ENCODE peak calls at places on chromosomes 11 and 22, in six cellular contexts. A is cardiac muscle cell; D is CD8-positive, alpha-beta T cell; M is MG63; R is fibroblast of lung; F is body of pancreas. S is an unnamed sample. For H3K27me3, the result is how much of the 10 kb centered on the place peaks cover.

GRCh38 chr11:19816817-19817216 is 104.2 kb downstream of the NAV2 start:
- DNase-seq in M (no peak), D (no peak), A (no peak), R (no peak), F (no peak), S (no peak)

GRCh38 chr11:112279901-112280267 is 19.2 kb upstream of the PLET1 start:
- DNase-seq in M (peak), A (peak), D (peak), R (peak), F (peak), S (peak)

GRCh38 chr22:47847281-47847890 is 1084.9 kb downstream of the TBC1D22A start:
- DNase-seq in A (no peak), R (no peak), D (no peak), F (no peak), M (no peak), S (no peak)

GRCh38 chr11:126434950-126435335 is 79.5 kb downstream of the ST3GAL4 start:
- DNase-seq in R (no peak), F (no peak), D (no peak), A (no peak), M (no peak), S (no peak)

GRCh38 chr11:85947431-85948272 is 92.5 kb downstream of the CCDC83 start:
- DNase-seq in A (peak), F (peak), D (no peak), R (peak), M (peak), S (peak)

GRCh38 chr11:94139421-94139820 is 10.8 kb downstream of the PANX1 start:
- DNase-seq in A (no peak), F (peak), R (no peak), D (no peak), M (peak), S (no peak)

GRCh38 chr11:61639816-61640443 is 40.3 kb upstream of the DAGLA start:
- DNase-seq in D (no peak), M (no peak), F (no peak), R (peak), A (peak), S (no peak)

GRCh38 chr22:18044548-18045271 is 20.3 kb upstream of the MICAL3 start:
- DNase-seq in F (peak), R (peak), M (no peak), A (peak), D (no peak), S (no peak)

GRCh38 chr11:7657306-7658025 is 15.8 kb downstream of the CYB5R2 start:
- DNase-seq in D (no peak), F (peak), A (peak), R (peak), M (peak), S (peak)

GRCh38 chr22:28716686-28717085 is 24.9 kb downstream of the CHEK2 start:
- DNase-seq in M (no peak), R (peak), D (no peak), F (no peak), A (no peak), S (peak)

GRCh38 chr11:118338637-118339061 is 3.9 kb downstream of the CD3D start:
- DNase-seq in F (peak), D (peak), R (no peak), A (peak), M (no peak), S (no peak)

GRCh38 chr11:1301220-1302000 is 8.0 kb downstream of the TOLLIP start:
- DNase-seq in D (no peak), A (no peak), R (no peak), M (no peak), F (peak), S (no peak)

GRCh38 chr11:44446996-44447771 is 118.3 kb upstream of the CD82 start:
- DNase-seq in A (no peak), D (no peak), R (no peak), M (no peak), F (no peak), S (no peak)

GRCh38 chr11:90341986-90342385 is 119.1 kb upstream of the CHORDC1 start:
- DNase-seq in M (no peak), R (no peak), A (no peak), D (no peak), F (no peak), S (no peak)

GRCh38 chr11:72759468-72759867 is 7.3 kb upstream of the ARAP1 start:
- DNase-seq in F (no peak), R (no peak), A (no peak), M (no peak), D (no peak), S (no peak)

GRCh38 chr11:13114566-13115465 is 105.7 kb downstream of the RASSF10 start:
- DNase-seq in M (no peak), R (no peak), A (no peak), D (no peak), F (peak), S (no peak)

DNA sequence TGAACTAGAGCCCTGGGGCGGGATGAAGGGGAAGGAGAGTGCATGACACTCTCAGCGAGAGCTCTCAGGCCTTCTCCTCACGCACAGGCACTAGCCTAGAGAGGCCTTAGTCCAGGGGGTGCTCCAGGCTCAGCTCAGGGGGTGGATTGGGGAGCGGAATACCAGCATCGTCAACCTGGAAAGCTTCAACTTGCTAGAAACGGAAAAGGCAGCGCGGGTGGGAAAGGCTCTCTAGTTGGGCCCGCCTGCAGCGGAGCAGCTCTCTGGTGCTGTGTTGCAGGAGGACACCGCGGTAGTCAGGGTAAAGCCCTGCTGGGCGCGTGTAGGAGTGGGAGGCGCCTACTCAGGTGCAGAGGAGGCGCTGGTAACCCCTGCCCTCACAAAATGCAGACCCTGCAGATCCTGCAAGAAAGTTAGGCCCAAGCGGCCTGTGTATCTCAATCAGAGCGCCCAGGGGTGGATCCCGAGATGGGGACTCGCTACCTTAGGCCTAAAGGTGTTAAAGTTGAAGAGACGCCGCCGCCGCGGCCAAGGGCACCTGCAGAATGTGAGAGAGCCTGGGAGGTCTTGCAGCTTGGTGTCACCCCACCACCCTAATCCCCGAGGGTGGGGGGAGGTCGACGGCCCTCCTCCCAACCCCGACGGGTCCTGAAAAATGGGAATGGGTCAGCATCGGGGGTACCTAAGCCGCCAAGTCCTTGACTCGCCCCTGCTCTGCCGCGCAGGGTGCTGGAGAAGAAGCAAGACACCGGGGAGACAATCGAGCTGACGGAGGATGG is 2.8 kb downstream of the SLC17A6 start:
- DNase-seq in M (no peak), D (no peak), A (no peak), R (no peak), F (no peak), S (no peak)
- H3K27me3 ChIP-seq in M (under half), D (under half), A (half or more), R (under half), F (under half), S (half or more)

GRCh38 chr11:124864176-124864891 is 898 bp upstream of the ROBO3 start:
- DNase-seq in A (no peak), M (no peak), R (no peak), D (no peak), F (no peak), S (no peak)
- H3K27me3 ChIP-seq in A (half or more), M (half or more), R (half or more), D (half or more), F (under half), S (half or more)

GRCh38 chr11:64696045-64696444 is 27.0 kb downstream of the NRXN2 start:
- DNase-seq in A (no peak), F (no peak), M (no peak), D (no peak), R (no peak), S (no peak)
- H3K27me3 ChIP-seq in A (half or more), F (under half), M (under half), D (under half), R (under half), S (half or more)

GRCh38 chr22:49179886-49180682 is 647.6 kb downstream of the BRD1 start:
- DNase-seq in M (peak), A (no peak), D (no peak), R (no peak), F (no peak), S (no peak)

GRCh38 chr22:49177666-49178065 is 650.0 kb downstream of the BRD1 start:
- DNase-seq in M (no peak), D (no peak), R (no peak), F (no peak), A (no peak), S (no peak)

GRCh38 chr22:49179175-49179574 is 648.5 kb downstream of the BRD1 start:
- DNase-seq in D (no peak), M (no peak), A (no peak), F (no peak), R (no peak), S (no peak)

GRCh38 chr22:49178246-49179005 is 649.2 kb downstream of the BRD1 start:
- DNase-seq in A (no peak), D (no peak), M (no peak), F (no peak), R (no peak), S (no peak)

DNA sequence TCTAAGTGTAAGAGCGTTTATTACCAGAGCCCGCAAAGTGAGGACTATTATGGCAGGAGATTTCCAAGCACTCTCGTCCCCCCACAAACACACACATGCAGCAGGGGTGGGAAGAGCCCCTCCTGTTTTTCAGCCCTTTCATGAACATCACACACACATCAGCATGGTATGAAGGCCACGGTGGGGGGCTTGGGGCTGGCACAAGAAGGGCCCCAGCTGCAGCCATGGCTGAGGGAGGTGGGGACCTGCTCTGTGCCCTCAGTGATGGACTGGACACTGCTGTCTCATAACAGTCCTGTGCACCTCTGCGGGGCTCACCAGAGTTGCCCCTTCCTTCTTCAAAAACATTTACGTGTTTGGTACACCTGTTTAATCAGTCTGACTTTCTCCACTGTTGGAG is 650.7 kb downstream of the BRD1 start:
- DNase-seq in F (no peak), D (no peak), M (no peak), R (no peak), A (no peak), S (no peak)
- H3K27me3 ChIP-seq in F (under half), D (under half), M (under half), R (under half), A (under half), S (under half)

DNA sequence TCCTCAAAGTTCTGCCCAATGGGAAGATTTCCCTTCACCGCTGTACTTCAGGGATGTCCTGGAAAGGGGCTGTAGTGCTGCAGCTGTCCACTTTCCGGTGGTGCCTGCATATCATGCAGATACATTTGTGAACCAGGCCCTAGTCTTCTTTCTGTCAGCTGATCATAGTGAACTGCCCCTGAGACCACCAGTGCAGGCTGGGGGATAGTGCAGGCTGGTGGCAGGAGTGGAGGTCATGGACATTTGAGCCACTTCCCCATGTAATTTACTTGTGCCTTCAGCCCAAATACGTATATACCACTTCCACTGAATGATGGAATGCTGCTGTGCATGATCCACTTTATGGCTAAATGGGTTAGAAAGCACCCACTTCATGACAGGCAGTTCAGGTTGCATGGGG is 120.0 kb downstream of the ZNF280B start:
- DNase-seq in D (no peak), R (no peak), M (no peak), A (no peak), F (no peak), S (no peak)
- H3K27me3 ChIP-seq in D (under half), R (under half), M (under half), A (under half), F (under half), S (half or more)

GRCh38 chr11:110755961-110756360 is 43.7 kb upstream of the ARHGAP20 start:
- DNase-seq in M (no peak), D (no peak), R (peak), F (no peak), A (no peak), S (no peak)

GRCh38 chr11:110747531-110747930 is 35.3 kb upstream of the ARHGAP20 start:
- DNase-seq in F (no peak), A (no peak), M (no peak), D (no peak), R (no peak), S (no peak)

GRCh38 chr11:110750100-110750499 is 37.9 kb upstream of the ARHGAP20 start:
- DNase-seq in D (no peak), A (no peak), R (no peak), M (no peak), F (no peak), S (no peak)

GRCh38 chr11:110758012-110758411 is 45.8 kb upstream of the ARHGAP20 start:
- DNase-seq in D (no peak), A (no peak), R (peak), F (no peak), M (no peak), S (peak)

DNA sequence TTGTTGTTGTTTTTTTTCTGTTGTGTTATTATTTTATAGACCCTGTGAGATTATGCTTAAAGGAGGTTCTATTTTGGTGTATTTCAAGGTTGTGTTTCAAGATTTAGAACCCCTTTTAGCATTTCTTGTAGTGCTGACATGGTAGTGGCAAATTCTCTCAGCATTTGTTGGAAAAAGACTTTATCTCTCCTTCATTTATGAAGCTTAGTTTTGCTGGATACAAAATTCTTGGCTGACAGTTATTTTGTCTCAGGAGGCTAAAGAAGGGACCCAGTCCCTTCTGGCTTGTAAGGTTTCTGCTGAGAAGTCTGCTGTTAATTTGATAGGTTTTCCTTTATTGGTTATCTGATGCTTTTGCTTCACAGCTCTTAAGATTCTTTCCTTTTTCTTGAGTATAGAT is 40.7 kb upstream of the ARHGAP20 start:
- DNase-seq in M (no peak), R (no peak), A (no peak), F (no peak), D (no peak), S (no peak)
- H3K27me3 ChIP-seq in M (under half), R (under half), A (under half), F (under half), D (under half), S (under half)

GRCh38 chr11:33867566-33867965 is 24.3 kb downstream of the LMO2 start:
- DNase-seq in R (no peak), M (no peak), A (no peak), F (no peak), D (no peak), S (no peak)
- H3K27me3 ChIP-seq in R (under half), M (half or more), A (half or more), F (under half), D (under half), S (half or more)

GRCh38 chr11:134332189-134332631 is 422 bp downstream of the GLB1L2 start:
- DNase-seq in F (peak), R (no peak), A (no peak), M (no peak), D (no peak), S (no peak)
- H3K27me3 ChIP-seq in F (under half), R (under half), A (half or more), M (under half), D (under half), S (under half)

GRCh38 chr22:22150457-22150856 is 94.1 kb upstream of the VPREB1 start:
- DNase-seq in D (no peak), R (no peak), A (no peak), F (no peak), M (no peak), S (no peak)
- H3K27me3 ChIP-seq in D (under half), R (under half), A (half or more), F (under half), M (under half), S (half or more)